ENCODE peak calls at places on chromosome 6, in seven cellular contexts. One of them, this sample, is unnamed.

GRCh38 chr6:161407115-161407514 is 133.3 kb upstream of the AGPAT4 start:
- DNase-seq in mesenchymal stem cell: no peak
- DNase-seq in mesendoderm: no peak
- DNase-seq in H9: no peak
- DNase-seq in IMR-90: no peak
- DNase-seq in neuronal stem cell: no peak
- DNase-seq in trophoblast cell: no peak
- DNase-seq in this sample: no peak

GRCh38 chr6:128821116-128821515 is 61.8 kb upstream of the LAMA2 start:
- DNase-seq in trophoblast cell: no peak
- DNase-seq in mesendoderm: no peak
- DNase-seq in IMR-90: no peak
- DNase-seq in mesenchymal stem cell: no peak
- DNase-seq in H9: no peak
- DNase-seq in neuronal stem cell: no peak
- DNase-seq in this sample: no peak

GRCh38 chr6:83509416-83509815 is 2.9 kb upstream of the PRSS35 start:
- DNase-seq in trophoblast cell: no peak
- DNase-seq in H9: no peak
- DNase-seq in IMR-90: peak; percentile 34
- DNase-seq in mesendoderm: no peak
- DNase-seq in neuronal stem cell: no peak
- DNase-seq in mesenchymal stem cell: peak; percentile 37
- DNase-seq in this sample: no peak

GRCh38 chr6:21840428-21840827 is 246.9 kb downstream of the SOX4 start:
- DNase-seq in mesendoderm: no peak
- DNase-seq in H9: no peak
- DNase-seq in trophoblast cell: no peak
- DNase-seq in IMR-90: peak; percentile 78
- DNase-seq in mesenchymal stem cell: peak; percentile 49
- DNase-seq in neuronal stem cell: no peak
- DNase-seq in this sample: no peak

GRCh38 chr6:105163186-105163585 is 16.6 kb downstream of the POPDC3 start:
- DNase-seq in neuronal stem cell: no peak
- DNase-seq in mesendoderm: no peak
- DNase-seq in mesenchymal stem cell: no peak
- DNase-seq in trophoblast cell: no peak
- DNase-seq in H9: no peak
- DNase-seq in IMR-90: peak; percentile 14
- DNase-seq in this sample: no peak

GRCh38 chr6:154276810-154277577 is 79.6 kb downstream of the IPCEF1 start:
- DNase-seq in mesenchymal stem cell: peak; percentile 39
- DNase-seq in neuronal stem cell: no peak
- DNase-seq in trophoblast cell: peak; percentile 75
- DNase-seq in mesendoderm: peak; percentile 14
- DNase-seq in H9: no peak
- DNase-seq in IMR-90: peak; percentile 50
- DNase-seq in this sample: no peak

GRCh38 chr6:14128017-14128416 is 10.4 kb downstream of the CD83 start:
- DNase-seq in mesenchymal stem cell: no peak
- DNase-seq in H9: no peak
- DNase-seq in neuronal stem cell: no peak
- DNase-seq in IMR-90: no peak
- DNase-seq in trophoblast cell: no peak
- DNase-seq in mesendoderm: no peak
- DNase-seq in this sample: no peak

GRCh38 chr6:102075539-102075938 is 682.0 kb downstream of the GRIK2 start:
- DNase-seq in IMR-90: peak; percentile 19
- DNase-seq in mesendoderm: no peak
- DNase-seq in trophoblast cell: no peak
- DNase-seq in mesenchymal stem cell: no peak
- DNase-seq in H9: no peak
- DNase-seq in neuronal stem cell: no peak
- DNase-seq in this sample: no peak

GRCh38 chr6:52416629-52417151 is 3.5 kb upstream of the EFHC1 start:
- DNase-seq in mesendoderm: peak; percentile 88
- DNase-seq in trophoblast cell: no peak
- DNase-seq in mesenchymal stem cell: peak; percentile 79
- DNase-seq in neuronal stem cell: peak; percentile 69
- DNase-seq in H9: no peak
- DNase-seq in IMR-90: peak; percentile 73
- DNase-seq in this sample: no peak

GRCh38 chr6:121436172-121436965 is 923 bp downstream of the GJA1 start:
- DNase-seq in H9: no peak
- DNase-seq in trophoblast cell: peak; percentile 18
- DNase-seq in mesenchymal stem cell: peak; percentile 22
- DNase-seq in mesendoderm: no peak
- DNase-seq in neuronal stem cell: no peak
- DNase-seq in IMR-90: no peak
- DNase-seq in this sample: no peak

GRCh38 chr6:91715171-91715805 is 1128.4 kb upstream of the MAP3K7 start:
- DNase-seq in trophoblast cell: no peak
- DNase-seq in mesenchymal stem cell: no peak
- DNase-seq in H9: no peak
- DNase-seq in neuronal stem cell: no peak
- DNase-seq in IMR-90: no peak
- DNase-seq in mesendoderm: no peak
- DNase-seq in this sample: no peak

DNA sequence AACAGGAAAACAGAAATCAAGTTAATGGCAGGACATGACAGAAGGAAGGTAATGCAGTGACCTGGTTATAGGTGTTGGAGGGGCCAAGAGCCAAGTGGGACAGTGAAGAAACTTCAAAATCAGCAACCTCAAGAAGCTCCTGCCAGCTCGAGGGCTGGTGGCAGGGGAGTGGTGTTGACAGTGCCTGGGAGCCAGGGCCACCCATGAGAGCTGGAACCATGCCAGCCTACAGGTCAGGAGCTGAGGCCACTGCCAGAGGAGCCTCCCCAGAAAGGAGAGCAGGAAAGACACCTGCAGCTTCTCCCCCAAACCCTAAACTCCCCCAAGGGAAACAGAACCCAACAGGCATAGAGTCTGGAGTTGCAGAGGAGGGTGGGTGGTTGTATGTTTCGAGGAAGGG is 262.1 kb downstream of the LRFN2 start:
- DNase-seq in IMR-90: no peak
- DNase-seq in neuronal stem cell: no peak
- DNase-seq in trophoblast cell: no peak
- DNase-seq in mesendoderm: no peak
- DNase-seq in H9: no peak
- DNase-seq in mesenchymal stem cell: no peak
- DNase-seq in this sample: no peak
- H3K18ac ChIP-seq in IMR-90: no peak overlapping the region
- H3K18ac ChIP-seq in neuronal stem cell: no peak overlapping the region
- H3K18ac ChIP-seq in trophoblast cell: no peak overlapping the region
- H3K18ac ChIP-seq in mesendoderm: no peak overlapping the region
- H3K18ac ChIP-seq in H9: no peak overlapping the region
- H3K18ac ChIP-seq in mesenchymal stem cell: no peak overlapping the region
- H3K18ac ChIP-seq in this sample: no peak overlapping the region

GRCh38 chr6:6581014-6581413 is 7.5 kb upstream of the LY86 start:
- DNase-seq in H9: no peak
- DNase-seq in mesendoderm: no peak
- DNase-seq in neuronal stem cell: no peak
- DNase-seq in IMR-90: no peak
- DNase-seq in trophoblast cell: no peak
- DNase-seq in mesenchymal stem cell: no peak
- DNase-seq in this sample: no peak
- H3K4me1 ChIP-seq in H9: no peaks in the 10 kb centered on the region
- H3K4me1 ChIP-seq in mesendoderm: no peaks in the 10 kb centered on the region
- H3K4me1 ChIP-seq in neuronal stem cell: no peaks in the 10 kb centered on the region
- H3K4me1 ChIP-seq in IMR-90: no peaks in the 10 kb centered on the region
- H3K4me1 ChIP-seq in trophoblast cell: no peaks in the 10 kb centered on the region
- H3K4me1 ChIP-seq in mesenchymal stem cell: no peaks in the 10 kb centered on the region
- H3K4me1 ChIP-seq in this sample: no peaks in the 10 kb centered on the region

GRCh38 chr6:43849844-43850243 is 79.8 kb downstream of the VEGFA start:
- DNase-seq in neuronal stem cell: no peak
- DNase-seq in mesendoderm: no peak
- DNase-seq in trophoblast cell: no peak
- DNase-seq in mesenchymal stem cell: peak; percentile 25
- DNase-seq in IMR-90: no peak
- DNase-seq in H9: no peak
- DNase-seq in this sample: no peak

GRCh38 chr6:43850314-43851203 is 80.5 kb downstream of the VEGFA start:
- DNase-seq in H9: no peak
- DNase-seq in IMR-90: no peak
- DNase-seq in mesenchymal stem cell: no peak
- DNase-seq in neuronal stem cell: no peak
- DNase-seq in mesendoderm: no peak
- DNase-seq in trophoblast cell: no peak
- DNase-seq in this sample: no peak

GRCh38 chr6:43853066-43853650 is 83.1 kb downstream of the VEGFA start:
- DNase-seq in mesenchymal stem cell: no peak
- DNase-seq in mesendoderm: no peak
- DNase-seq in H9: no peak
- DNase-seq in trophoblast cell: peak; percentile 56
- DNase-seq in IMR-90: no peak
- DNase-seq in neuronal stem cell: no peak
- DNase-seq in this sample: no peak

GRCh38 chr6:43852350-43852864 is 82.4 kb downstream of the VEGFA start:
- DNase-seq in mesenchymal stem cell: no peak
- DNase-seq in neuronal stem cell: no peak
- DNase-seq in mesendoderm: no peak
- DNase-seq in trophoblast cell: no peak
- DNase-seq in IMR-90: no peak
- DNase-seq in H9: no peak
- DNase-seq in this sample: no peak

GRCh38 chr6:43851204-43851855 is 81.3 kb downstream of the VEGFA start:
- DNase-seq in mesenchymal stem cell: peak; percentile 70
- DNase-seq in IMR-90: peak; percentile 73
- DNase-seq in trophoblast cell: peak; percentile 58
- DNase-seq in H9: no peak
- DNase-seq in mesendoderm: peak; percentile 76
- DNase-seq in neuronal stem cell: no peak
- DNase-seq in this sample: no peak
- H3K18ac ChIP-seq in mesenchymal stem cell: peak overlapping the region; percentile 84
- H3K18ac ChIP-seq in IMR-90: peak overlapping the region; percentile 82
- H3K18ac ChIP-seq in trophoblast cell: no peak overlapping the region
- H3K18ac ChIP-seq in H9: no peak overlapping the region
- H3K18ac ChIP-seq in mesendoderm: no peak overlapping the region
- H3K18ac ChIP-seq in neuronal stem cell: peak overlapping the region; percentile 60
- H3K18ac ChIP-seq in this sample: no peak overlapping the region

GRCh38 chr6:71965404-71965803 is 79.1 kb downstream of the RIMS1 start:
- DNase-seq in mesenchymal stem cell: no peak
- DNase-seq in IMR-90: no peak
- DNase-seq in trophoblast cell: peak; percentile 1
- DNase-seq in H9: no peak
- DNase-seq in mesendoderm: peak; percentile 28
- DNase-seq in neuronal stem cell: no peak
- DNase-seq in this sample: no peak
- H3K4me1 ChIP-seq in mesenchymal stem cell: no peaks in the 10 kb centered on the region
- H3K4me1 ChIP-seq in IMR-90: no peaks in the 10 kb centered on the region
- H3K4me1 ChIP-seq in trophoblast cell: no peaks in the 10 kb centered on the region
- H3K4me1 ChIP-seq in H9: no peaks in the 10 kb centered on the region
- H3K4me1 ChIP-seq in mesendoderm: no peaks in the 10 kb centered on the region
- H3K4me1 ChIP-seq in neuronal stem cell: no peaks in the 10 kb centered on the region
- H3K4me1 ChIP-seq in this sample: no peaks in the 10 kb centered on the region

GRCh38 chr6:130622142-130622541 is 205.1 kb upstream of the SMLR1 start:
- DNase-seq in trophoblast cell: no peak
- DNase-seq in neuronal stem cell: no peak
- DNase-seq in mesenchymal stem cell: no peak
- DNase-seq in IMR-90: peak; percentile 69
- DNase-seq in mesendoderm: no peak
- DNase-seq in H9: no peak
- DNase-seq in this sample: no peak

GRCh38 chr6:130615816-130616215 is 211.4 kb upstream of the SMLR1 start:
- DNase-seq in IMR-90: no peak
- DNase-seq in H9: no peak
- DNase-seq in mesenchymal stem cell: no peak
- DNase-seq in neuronal stem cell: no peak
- DNase-seq in trophoblast cell: no peak
- DNase-seq in mesendoderm: peak; percentile 37
- DNase-seq in this sample: no peak

GRCh38 chr6:130620338-130620781 is 206.8 kb upstream of the SMLR1 start:
- DNase-seq in trophoblast cell: no peak
- DNase-seq in mesenchymal stem cell: no peak
- DNase-seq in neuronal stem cell: no peak
- DNase-seq in IMR-90: no peak
- DNase-seq in mesendoderm: no peak
- DNase-seq in H9: no peak
- DNase-seq in this sample: no peak

GRCh38 chr6:130613176-130613575 is 214.0 kb upstream of the SMLR1 start:
- DNase-seq in IMR-90: no peak
- DNase-seq in H9: no peak
- DNase-seq in neuronal stem cell: no peak
- DNase-seq in trophoblast cell: peak; percentile 41
- DNase-seq in mesenchymal stem cell: no peak
- DNase-seq in mesendoderm: no peak
- DNase-seq in this sample: no peak

GRCh38 chr6:130617658-130618057 is 209.5 kb upstream of the SMLR1 start:
- DNase-seq in neuronal stem cell: no peak
- DNase-seq in IMR-90: no peak
- DNase-seq in mesenchymal stem cell: no peak
- DNase-seq in mesendoderm: peak; percentile 25
- DNase-seq in trophoblast cell: no peak
- DNase-seq in H9: no peak
- DNase-seq in this sample: no peak
- H3K18ac ChIP-seq in neuronal stem cell: no peak overlapping the region
- H3K18ac ChIP-seq in IMR-90: no peak overlapping the region
- H3K18ac ChIP-seq in mesenchymal stem cell: no peak overlapping the region
- H3K18ac ChIP-seq in mesendoderm: no peak overlapping the region
- H3K18ac ChIP-seq in trophoblast cell: no peak overlapping the region
- H3K18ac ChIP-seq in H9: no peak overlapping the region
- H3K18ac ChIP-seq in this sample: no peak overlapping the region

GRCh38 chr6:42539135-42539534 is 24.7 kb upstream of the UBR2 start:
- DNase-seq in mesendoderm: no peak
- DNase-seq in IMR-90: peak; percentile 16
- DNase-seq in neuronal stem cell: no peak
- DNase-seq in H9: no peak
- DNase-seq in mesenchymal stem cell: no peak
- DNase-seq in trophoblast cell: no peak
- DNase-seq in this sample: no peak

GRCh38 chr6:42532038-42532669 is 31.7 kb upstream of the UBR2 start:
- DNase-seq in H9: no peak
- DNase-seq in mesendoderm: peak; percentile 66
- DNase-seq in trophoblast cell: peak; percentile 74
- DNase-seq in IMR-90: peak; percentile 73
- DNase-seq in mesenchymal stem cell: peak; percentile 75
- DNase-seq in neuronal stem cell: peak; percentile 36
- DNase-seq in this sample: no peak

GRCh38 chr6:42533794-42534193 is 30.0 kb upstream of the UBR2 start:
- DNase-seq in mesenchymal stem cell: no peak
- DNase-seq in mesendoderm: no peak
- DNase-seq in IMR-90: no peak
- DNase-seq in trophoblast cell: no peak
- DNase-seq in neuronal stem cell: no peak
- DNase-seq in H9: no peak
- DNase-seq in this sample: no peak
- H3K4me1 ChIP-seq in mesenchymal stem cell: no peaks in the 10 kb centered on the region
- H3K4me1 ChIP-seq in mesendoderm: no peaks in the 10 kb centered on the region
- H3K4me1 ChIP-seq in IMR-90: no peaks in the 10 kb centered on the region
- H3K4me1 ChIP-seq in trophoblast cell: no peaks in the 10 kb centered on the region
- H3K4me1 ChIP-seq in neuronal stem cell: no peaks in the 10 kb centered on the region
- H3K4me1 ChIP-seq in H9: no peaks in the 10 kb centered on the region
- H3K4me1 ChIP-seq in this sample: no peaks in the 10 kb centered on the region

DNA sequence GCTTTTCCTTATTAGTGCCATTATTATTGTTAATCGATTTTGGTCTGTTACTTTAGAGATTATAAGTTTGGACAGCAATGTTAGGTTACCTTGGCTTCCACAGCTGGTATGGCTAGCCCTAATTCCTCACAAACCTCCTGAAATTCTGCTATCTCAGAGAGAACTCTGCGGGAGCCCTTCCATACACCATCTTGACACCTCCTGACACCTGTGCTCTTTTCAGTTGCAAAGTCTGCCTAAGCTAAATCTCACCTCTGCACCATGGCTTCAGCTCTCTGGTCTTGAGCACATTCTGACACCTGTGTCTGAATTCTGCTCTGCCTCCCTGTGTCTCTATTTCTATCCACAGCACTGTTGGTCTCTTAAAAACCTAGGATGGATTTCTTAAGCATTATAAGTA is 106.5 kb downstream of the DCDC2 start:
- DNase-seq in neuronal stem cell: no peak
- DNase-seq in H9: peak; percentile 49
- DNase-seq in mesenchymal stem cell: no peak
- DNase-seq in IMR-90: no peak
- DNase-seq in mesendoderm: peak; percentile 19
- DNase-seq in trophoblast cell: no peak
- DNase-seq in this sample: no peak
- H3K18ac ChIP-seq in neuronal stem cell: no peak overlapping the region
- H3K18ac ChIP-seq in H9: no peak overlapping the region
- H3K18ac ChIP-seq in mesenchymal stem cell: no peak overlapping the region
- H3K18ac ChIP-seq in IMR-90: no peak overlapping the region
- H3K18ac ChIP-seq in mesendoderm: no peak overlapping the region
- H3K18ac ChIP-seq in trophoblast cell: no peak overlapping the region
- H3K18ac ChIP-seq in this sample: peak overlapping the region; percentile 49

This sample was measured in H1.